ENCODE peak calls at places on chromosomes 4 and X, in six cellular contexts. One of them, this sample, is unnamed.

GRCh38 chr4:152988721-152989553 is 52.8 kb downstream of the FHDC1 start:
- DNase-seq in heart right ventricle: no peak
- DNase-seq in CD4-positive, alpha-beta memory T cell: no peak
- DNase-seq in activated CD4-positive, alpha-beta T cell treated with anti-CD3 and anti-CD28 coated beads, Interleukin-2, amount 10 ng/mL, durations not matched to agents 7 days and 5 days: no peak
- DNase-seq in amniotic stem cell: no peak
- DNase-seq in NCI-H187: no peak
- DNase-seq in this sample: no peak

GRCh38 chr4:148065069-148065468 is 333.2 kb downstream of the ARHGAP10 start:
- DNase-seq in heart right ventricle: no peak
- DNase-seq in CD4-positive, alpha-beta memory T cell: no peak
- DNase-seq in activated CD4-positive, alpha-beta T cell treated with anti-CD3 and anti-CD28 coated beads, Interleukin-2, amount 10 ng/mL, durations not matched to agents 7 days and 5 days: no peak
- DNase-seq in amniotic stem cell: peak; percentile 14
- DNase-seq in NCI-H187: no peak
- DNase-seq in this sample: no peak

GRCh38 chr4:5979981-5980380 is 38.2 kb downstream of the C4orf50 start:
- DNase-seq in heart right ventricle: no peak
- DNase-seq in CD4-positive, alpha-beta memory T cell: no peak
- DNase-seq in activated CD4-positive, alpha-beta T cell treated with anti-CD3 and anti-CD28 coated beads, Interleukin-2, amount 10 ng/mL, durations not matched to agents 7 days and 5 days: no peak
- DNase-seq in amniotic stem cell: no peak
- DNase-seq in NCI-H187: peak; percentile 62
- DNase-seq in this sample: no peak

GRCh38 chrX:24425806-24426205 is 39.3 kb upstream of the PDK3 start:
- DNase-seq in heart right ventricle: no peak
- DNase-seq in CD4-positive, alpha-beta memory T cell: no peak
- DNase-seq in activated CD4-positive, alpha-beta T cell treated with anti-CD3 and anti-CD28 coated beads, Interleukin-2, amount 10 ng/mL, durations not matched to agents 7 days and 5 days: no peak
- DNase-seq in amniotic stem cell: no peak
- DNase-seq in NCI-H187: no peak
- DNase-seq in this sample: no peak

GRCh38 chrX:65920620-65921019 is 119.3 kb downstream of the VSIG4 start:
- DNase-seq in heart right ventricle: no peak
- DNase-seq in CD4-positive, alpha-beta memory T cell: no peak
- DNase-seq in activated CD4-positive, alpha-beta T cell treated with anti-CD3 and anti-CD28 coated beads, Interleukin-2, amount 10 ng/mL, durations not matched to agents 7 days and 5 days: no peak
- DNase-seq in amniotic stem cell: no peak
- DNase-seq in NCI-H187: no peak
- DNase-seq in this sample: no peak

GRCh38 chr4:156642161-156642560 is 329.4 kb downstream of the PDGFC start:
- DNase-seq in heart right ventricle: no peak
- DNase-seq in CD4-positive, alpha-beta memory T cell: no peak
- DNase-seq in activated CD4-positive, alpha-beta T cell treated with anti-CD3 and anti-CD28 coated beads, Interleukin-2, amount 10 ng/mL, durations not matched to agents 7 days and 5 days: no peak
- DNase-seq in amniotic stem cell: no peak
- DNase-seq in NCI-H187: no peak
- DNase-seq in this sample: no peak

GRCh38 chr4:4693258-4693657 is 151.4 kb upstream of the STX18 start:
- DNase-seq in heart right ventricle: no peak
- DNase-seq in CD4-positive, alpha-beta memory T cell: no peak
- DNase-seq in activated CD4-positive, alpha-beta T cell treated with anti-CD3 and anti-CD28 coated beads, Interleukin-2, amount 10 ng/mL, durations not matched to agents 7 days and 5 days: no peak
- DNase-seq in amniotic stem cell: no peak
- DNase-seq in NCI-H187: no peak
- DNase-seq in this sample: no peak

GRCh38 chr4:127631420-127631819 is 1.3 kb upstream of the INTU start:
- DNase-seq in heart right ventricle: no peak
- DNase-seq in CD4-positive, alpha-beta memory T cell: no peak
- DNase-seq in activated CD4-positive, alpha-beta T cell treated with anti-CD3 and anti-CD28 coated beads, Interleukin-2, amount 10 ng/mL, durations not matched to agents 7 days and 5 days: no peak
- DNase-seq in amniotic stem cell: no peak
- DNase-seq in NCI-H187: no peak
- DNase-seq in this sample: no peak

GRCh38 chr4:182240161-182241130 is 2.8 kb upstream of the TENM3 start:
- DNase-seq in heart right ventricle: no peak
- DNase-seq in CD4-positive, alpha-beta memory T cell: no peak
- DNase-seq in activated CD4-positive, alpha-beta T cell treated with anti-CD3 and anti-CD28 coated beads, Interleukin-2, amount 10 ng/mL, durations not matched to agents 7 days and 5 days: no peak
- DNase-seq in amniotic stem cell: no peak
- DNase-seq in NCI-H187: no peak
- DNase-seq in this sample: no peak

GRCh38 chr4:44132526-44132925 is 316.1 kb downstream of the KCTD8 start:
- DNase-seq in heart right ventricle: no peak
- DNase-seq in CD4-positive, alpha-beta memory T cell: no peak
- DNase-seq in activated CD4-positive, alpha-beta T cell treated with anti-CD3 and anti-CD28 coated beads, Interleukin-2, amount 10 ng/mL, durations not matched to agents 7 days and 5 days: no peak
- DNase-seq in amniotic stem cell: no peak
- DNase-seq in NCI-H187: no peak
- DNase-seq in this sample: no peak

GRCh38 chrX:54920610-54921426 is at the start of gene TRO:
- DNase-seq in heart right ventricle: no peak
- DNase-seq in CD4-positive, alpha-beta memory T cell: no peak
- DNase-seq in activated CD4-positive, alpha-beta T cell treated with anti-CD3 and anti-CD28 coated beads, Interleukin-2, amount 10 ng/mL, durations not matched to agents 7 days and 5 days: no peak
- DNase-seq in amniotic stem cell: no peak
- DNase-seq in NCI-H187: no peak
- DNase-seq in this sample: peak; percentile 0

GRCh38 chr4:3387943-3388348 is 53.8 kb upstream of the HGFAC start:
- DNase-seq in heart right ventricle: peak; percentile 91
- DNase-seq in CD4-positive, alpha-beta memory T cell: no peak
- DNase-seq in activated CD4-positive, alpha-beta T cell treated with anti-CD3 and anti-CD28 coated beads, Interleukin-2, amount 10 ng/mL, durations not matched to agents 7 days and 5 days: no peak
- DNase-seq in amniotic stem cell: peak; percentile 6
- DNase-seq in NCI-H187: no peak
- DNase-seq in this sample: no peak

GRCh38 chrX:150508018-150508417 is 60.4 kb upstream of the MTM1 start:
- DNase-seq in heart right ventricle: no peak
- DNase-seq in CD4-positive, alpha-beta memory T cell: no peak
- DNase-seq in activated CD4-positive, alpha-beta T cell treated with anti-CD3 and anti-CD28 coated beads, Interleukin-2, amount 10 ng/mL, durations not matched to agents 7 days and 5 days: no peak
- DNase-seq in amniotic stem cell: no peak
- DNase-seq in NCI-H187: no peak
- DNase-seq in this sample: no peak

GRCh38 chrX:134774190-134775048 is 116.1 kb upstream of the PLAC1 start:
- DNase-seq in heart right ventricle: no peak
- DNase-seq in CD4-positive, alpha-beta memory T cell: no peak
- DNase-seq in activated CD4-positive, alpha-beta T cell treated with anti-CD3 and anti-CD28 coated beads, Interleukin-2, amount 10 ng/mL, durations not matched to agents 7 days and 5 days: no peak
- DNase-seq in amniotic stem cell: no peak
- DNase-seq in NCI-H187: no peak
- DNase-seq in this sample: no peak

GRCh38 chr4:79467246-79467932 is 59.4 kb upstream of the GK2 start:
- DNase-seq in heart right ventricle: no peak
- DNase-seq in CD4-positive, alpha-beta memory T cell: no peak
- DNase-seq in activated CD4-positive, alpha-beta T cell treated with anti-CD3 and anti-CD28 coated beads, Interleukin-2, amount 10 ng/mL, durations not matched to agents 7 days and 5 days: no peak
- DNase-seq in amniotic stem cell: no peak
- DNase-seq in NCI-H187: no peak
- DNase-seq in this sample: no peak

GRCh38 chr4:183399166-183399565 is 45.3 kb upstream of the CDKN2AIP start:
- DNase-seq in heart right ventricle: no peak
- DNase-seq in CD4-positive, alpha-beta memory T cell: no peak
- DNase-seq in activated CD4-positive, alpha-beta T cell treated with anti-CD3 and anti-CD28 coated beads, Interleukin-2, amount 10 ng/mL, durations not matched to agents 7 days and 5 days: no peak
- DNase-seq in amniotic stem cell: no peak
- DNase-seq in NCI-H187: no peak
- DNase-seq in this sample: no peak

GRCh38 chr4:147138171-147138570 is 192.5 kb upstream of the TTC29 start:
- DNase-seq in heart right ventricle: peak; percentile 13
- DNase-seq in CD4-positive, alpha-beta memory T cell: no peak
- DNase-seq in activated CD4-positive, alpha-beta T cell treated with anti-CD3 and anti-CD28 coated beads, Interleukin-2, amount 10 ng/mL, durations not matched to agents 7 days and 5 days: no peak
- DNase-seq in amniotic stem cell: no peak
- DNase-seq in NCI-H187: no peak
- DNase-seq in this sample: no peak

GRCh38 chr4:105666693-105667092 is 41.8 kb downstream of the INTS12 start:
- DNase-seq in heart right ventricle: no peak
- DNase-seq in CD4-positive, alpha-beta memory T cell: no peak
- DNase-seq in activated CD4-positive, alpha-beta T cell treated with anti-CD3 and anti-CD28 coated beads, Interleukin-2, amount 10 ng/mL, durations not matched to agents 7 days and 5 days: no peak
- DNase-seq in amniotic stem cell: no peak
- DNase-seq in NCI-H187: no peak
- DNase-seq in this sample: no peak

GRCh38 chrX:133287860-133288259 is 69.7 kb upstream of the TFDP3 start:
- DNase-seq in heart right ventricle: no peak
- DNase-seq in CD4-positive, alpha-beta memory T cell: no peak
- DNase-seq in activated CD4-positive, alpha-beta T cell treated with anti-CD3 and anti-CD28 coated beads, Interleukin-2, amount 10 ng/mL, durations not matched to agents 7 days and 5 days: no peak
- DNase-seq in amniotic stem cell: no peak
- DNase-seq in NCI-H187: no peak
- DNase-seq in this sample: no peak

GRCh38 chr4:8507251-8507570 is 66.6 kb downstream of the TRMT44 start:
- DNase-seq in heart right ventricle: no peak
- DNase-seq in CD4-positive, alpha-beta memory T cell: no peak
- DNase-seq in activated CD4-positive, alpha-beta T cell treated with anti-CD3 and anti-CD28 coated beads, Interleukin-2, amount 10 ng/mL, durations not matched to agents 7 days and 5 days: no peak
- DNase-seq in amniotic stem cell: no peak
- DNase-seq in NCI-H187: no peak
- DNase-seq in this sample: no peak

GRCh38 chr4:84856468-84856867 is 110.0 kb downstream of the WDFY3 start:
- DNase-seq in heart right ventricle: no peak
- DNase-seq in CD4-positive, alpha-beta memory T cell: no peak
- DNase-seq in activated CD4-positive, alpha-beta T cell treated with anti-CD3 and anti-CD28 coated beads, Interleukin-2, amount 10 ng/mL, durations not matched to agents 7 days and 5 days: no peak
- DNase-seq in amniotic stem cell: no peak
- DNase-seq in NCI-H187: no peak
- DNase-seq in this sample: no peak

GRCh38 chr4:156939151-156939550 is 32.4 kb downstream of the PDGFC start:
- DNase-seq in heart right ventricle: no peak
- DNase-seq in CD4-positive, alpha-beta memory T cell: no peak
- DNase-seq in activated CD4-positive, alpha-beta T cell treated with anti-CD3 and anti-CD28 coated beads, Interleukin-2, amount 10 ng/mL, durations not matched to agents 7 days and 5 days: no peak
- DNase-seq in amniotic stem cell: no peak
- DNase-seq in NCI-H187: no peak
- DNase-seq in this sample: no peak

GRCh38 chr4:83516042-83516772 is 19.7 kb upstream of the GPAT3 start:
- DNase-seq in heart right ventricle: no peak
- DNase-seq in CD4-positive, alpha-beta memory T cell: no peak
- DNase-seq in activated CD4-positive, alpha-beta T cell treated with anti-CD3 and anti-CD28 coated beads, Interleukin-2, amount 10 ng/mL, durations not matched to agents 7 days and 5 days: no peak
- DNase-seq in amniotic stem cell: no peak
- DNase-seq in NCI-H187: no peak
- DNase-seq in this sample: no peak

GRCh38 chrX:38860106-38861013 is 59.1 kb downstream of the MID1IP1 start:
- DNase-seq in heart right ventricle: no peak
- DNase-seq in CD4-positive, alpha-beta memory T cell: no peak
- DNase-seq in activated CD4-positive, alpha-beta T cell treated with anti-CD3 and anti-CD28 coated beads, Interleukin-2, amount 10 ng/mL, durations not matched to agents 7 days and 5 days: no peak
- DNase-seq in amniotic stem cell: no peak
- DNase-seq in NCI-H187: no peak
- DNase-seq in this sample: no peak

GRCh38 chr4:145828802-145829485 is 109.7 kb downstream of the ZNF827 start:
- DNase-seq in heart right ventricle: no peak
- DNase-seq in CD4-positive, alpha-beta memory T cell: no peak
- DNase-seq in activated CD4-positive, alpha-beta T cell treated with anti-CD3 and anti-CD28 coated beads, Interleukin-2, amount 10 ng/mL, durations not matched to agents 7 days and 5 days: peak; percentile 37
- DNase-seq in amniotic stem cell: no peak
- DNase-seq in NCI-H187: no peak
- DNase-seq in this sample: no peak

GRCh38 chr4:6906046-6906445 is 3.6 kb upstream of the TBC1D14 start:
- DNase-seq in heart right ventricle: no peak
- DNase-seq in CD4-positive, alpha-beta memory T cell: no peak
- DNase-seq in activated CD4-positive, alpha-beta T cell treated with anti-CD3 and anti-CD28 coated beads, Interleukin-2, amount 10 ng/mL, durations not matched to agents 7 days and 5 days: no peak
- DNase-seq in amniotic stem cell: no peak
- DNase-seq in NCI-H187: no peak
- DNase-seq in this sample: peak; percentile 14